ENCODE peak calls at places on chromosome 4, in six cellular contexts. S is A549, R is HepG2, J is K562, Z is GM12878, W is endothelial cell of umbilical vein. E is an unnamed sample.

GRCh38 chr4:96093057-96093456 is 253.2 kb downstream of the PDHA2 start:
- DNase-seq in S (no peak), R (no peak), J (no peak), Z (no peak), W (no peak), E (no peak)

GRCh38 chr4:10115657-10116624 is 658 bp downstream of the WDR1 start:
- DNase-seq in S (peak; percentile 62), R (peak; percentile 58), J (peak; percentile 83), Z (peak; percentile 23), W (no peak), E (peak; percentile 69)

GRCh38 chr4:128528793-128529553 is 241.4 kb upstream of the PGRMC2 start:
- DNase-seq in S (peak; percentile 78), R (peak; percentile 58), J (no peak), Z (no peak), W (peak; percentile 88), E (no peak)

GRCh38 chr4:128371004-128371777 is 83.6 kb upstream of the PGRMC2 start:
- DNase-seq in S (no peak), R (no peak), J (no peak), Z (no peak), W (no peak), E (no peak)

GRCh38 chr4:176755624-176756023 is 37.1 kb downstream of the VEGFC start:
- DNase-seq in S (no peak), R (no peak), J (no peak), Z (no peak), W (no peak), E (no peak)

GRCh38 chr4:149999485-150000074 is 78.7 kb upstream of the DCLK2 start:
- DNase-seq in S (peak; percentile 36), R (peak; percentile 32), J (no peak), Z (no peak), W (peak; percentile 70), E (peak; percentile 52)

GRCh38 chr4:42412251-42412650 is 15.0 kb downstream of the SHISA3 start:
- DNase-seq in S (no peak), R (no peak), J (no peak), Z (no peak), W (peak; percentile 89), E (no peak)

GRCh38 chr4:3829954-3830773 is 64.0 kb downstream of the ADRA2C start:
- DNase-seq in S (no peak), R (peak; percentile 79), J (no peak), Z (no peak), W (no peak), E (no peak)

GRCh38 chr4:167233523-167234387 is 539 bp downstream of the SPOCK3 start:
- DNase-seq in S (no peak), R (no peak), J (no peak), Z (no peak), W (peak; percentile 23), E (no peak)

GRCh38 chr4:168765726-168766125 is 244.3 kb downstream of the CBR4 start:
- DNase-seq in S (no peak), R (no peak), J (no peak), Z (no peak), W (peak; percentile 42), E (no peak)

GRCh38 chr4:13705521-13706035 is 78.1 kb upstream of the BOD1L1 start:
- DNase-seq in S (no peak), R (no peak), J (no peak), Z (no peak), W (peak; percentile 1), E (no peak)

GRCh38 chr4:153651961-153652784 is 31.9 kb upstream of the TLR2 start:
- DNase-seq in S (no peak), R (no peak), J (no peak), Z (no peak), W (no peak), E (peak; percentile 72)

GRCh38 chr4:53840643-53841042 is 223.8 kb downstream of the CHIC2 start:
- DNase-seq in S (peak; percentile 1), R (no peak), J (no peak), Z (no peak), W (no peak), E (no peak)

GRCh38 chr4:159212675-159213297 is 109.9 kb downstream of the RAPGEF2 start:
- DNase-seq in S (no peak), R (no peak), J (no peak), Z (no peak), W (no peak), E (no peak)

GRCh38 chr4:25861951-25862410 is 807 bp downstream of the SEL1L3 start:
- DNase-seq in S (peak; percentile 16), R (no peak), J (no peak), Z (no peak), W (no peak), E (peak; percentile 74)

GRCh38 chr4:185740471-185740873 is 71.5 kb downstream of the SORBS2 start:
- DNase-seq in S (no peak), R (no peak), J (no peak), Z (no peak), W (no peak), E (no peak)

GRCh38 chr4:130233377-130234047 is 1137.6 kb downstream of the C4orf33 start:
- DNase-seq in S (no peak), R (no peak), J (no peak), Z (peak; percentile 35), W (no peak), E (peak; percentile 22)

GRCh38 chr4:184649971-184650855 is 675 bp downstream of the PRIMPOL start:
- DNase-seq in S (no peak), R (peak; percentile 17), J (no peak), Z (no peak), W (peak; percentile 71), E (peak; percentile 57)

GRCh38 chr4:185305979-185306442 is 89.7 kb downstream of the LRP2BP start:
- DNase-seq in S (no peak), R (no peak), J (no peak), Z (no peak), W (peak; percentile 27), E (no peak)

GRCh38 chr4:69881173-69881773 is 21.3 kb upstream of the SULT1E1 start:
- DNase-seq in S (peak; percentile 7), R (peak; percentile 66), J (peak; percentile 15), Z (no peak), W (peak; percentile 61), E (peak; percentile 47)

GRCh38 chr4:38759077-38759789 is 23.6 kb downstream of the TLR10 start:
- DNase-seq in S (peak; percentile 15), R (peak; percentile 39), J (peak; percentile 62), Z (peak; percentile 77), W (peak; percentile 64), E (peak; percentile 84)

GRCh38 chr4:133921280-133922195 is 280.1 kb downstream of the PABPC4L start:
- DNase-seq in S (no peak), R (no peak), J (no peak), Z (no peak), W (peak; percentile 4), E (no peak)

GRCh38 chr4:145177511-145177905 is 2.9 kb downstream of the OTUD4 start:
- DNase-seq in S (no peak), R (no peak), J (no peak), Z (no peak), W (no peak), E (peak; percentile 44)

GRCh38 chr4:28966982-28967381 is 1753.2 kb upstream of the PCDH7 start:
- DNase-seq in S (no peak), R (no peak), J (no peak), Z (no peak), W (no peak), E (no peak)

GRCh38 chr4:15562114-15562513 is 92.4 kb downstream of the CC2D2A start:
- DNase-seq in S (no peak), R (no peak), J (no peak), Z (no peak), W (no peak), E (no peak)

GRCh38 chr4:182306792-182307507 is 63.7 kb downstream of the TENM3 start:
- DNase-seq in S (no peak), R (no peak), J (no peak), Z (no peak), W (no peak), E (peak; percentile 6)

GRCh38 chr4:185817403-185817818 is 5.4 kb upstream of the SORBS2 start:
- DNase-seq in S (no peak), R (peak; percentile 45), J (no peak), Z (no peak), W (no peak), E (no peak)

DNA sequence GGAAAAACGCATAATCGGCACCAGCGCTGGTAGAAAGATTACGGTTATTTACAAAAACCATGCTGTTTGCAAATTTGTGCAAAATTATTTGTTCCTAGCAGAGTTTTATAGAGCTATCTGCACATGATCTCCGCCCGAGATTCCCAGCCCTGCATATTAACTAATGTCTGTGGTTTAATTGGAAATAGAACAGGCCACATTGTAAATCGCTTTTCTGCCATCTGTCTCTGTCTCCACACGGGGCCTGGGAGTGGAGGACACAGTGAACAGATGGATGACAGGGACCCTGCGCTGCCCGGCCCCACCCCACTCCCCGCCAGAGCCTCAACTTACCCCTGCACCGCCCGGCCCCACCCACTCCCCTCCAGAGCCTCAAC is 126.9 kb downstream of the FAM53A start:
- DNase-seq in S (no peak), R (no peak), J (no peak), Z (no peak), W (no peak), E (no peak)
- TF ChIP-seq MYC in S (no peak), R (no peak), J (no peak), Z (no peak), W (no peak), E (no peak)

DNA sequence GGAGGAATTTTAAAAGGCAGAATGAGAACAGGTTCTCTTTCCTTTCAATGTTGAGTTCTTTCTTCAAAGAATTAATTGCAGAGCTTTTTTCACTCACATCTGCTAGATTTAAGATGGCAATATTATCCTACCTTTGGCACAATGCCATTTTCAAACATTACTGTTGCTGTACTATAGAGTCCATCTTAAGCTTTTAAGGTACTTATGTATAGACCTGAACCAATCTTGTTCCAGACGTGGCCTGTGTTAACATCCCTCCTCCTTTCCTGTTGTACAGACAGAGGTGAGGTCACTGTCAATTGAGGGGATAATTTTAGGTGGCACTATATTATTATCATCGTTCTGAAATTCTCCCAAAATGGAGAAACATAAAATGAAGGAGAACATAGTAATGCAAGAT is 53.0 kb upstream of the MYOZ2 start:
- DNase-seq in S (no peak), R (no peak), J (no peak), Z (no peak), W (no peak), E (no peak)
- TF ChIP-seq MYC in S (no peak), R (no peak), J (no peak), Z (no peak), W (no peak), E (no peak)

GRCh38 chr4:164989464-164989863 is 12.0 kb upstream of the TRIM61 start:
- DNase-seq in S (no peak), R (no peak), J (no peak), Z (no peak), W (no peak), E (no peak)
- TF ChIP-seq MYC in S (no peak), R (no peak), J (no peak), Z (no peak), W (no peak), E (no peak)

GRCh38 chr4:7909463-7909862 is 30.2 kb downstream of the AFAP1 start:
- DNase-seq in S (no peak), R (peak; percentile 69), J (no peak), Z (no peak), W (no peak), E (no peak)

GRCh38 chr4:7911044-7911578 is 28.6 kb downstream of the AFAP1 start:
- DNase-seq in S (no peak), R (no peak), J (no peak), Z (no peak), W (no peak), E (no peak)

GRCh38 chr4:7910721-7911015 is 29.0 kb downstream of the AFAP1 start:
- DNase-seq in S (no peak), R (no peak), J (no peak), Z (no peak), W (no peak), E (no peak)

GRCh38 chr4:7908668-7909067 is 31.0 kb downstream of the AFAP1 start:
- DNase-seq in S (no peak), R (no peak), J (no peak), Z (no peak), W (no peak), E (no peak)

GRCh38 chr4:7909966-7910720 is 29.5 kb downstream of the AFAP1 start:
- DNase-seq in S (no peak), R (no peak), J (no peak), Z (no peak), W (no peak), E (no peak)
- TF ChIP-seq MYC in S (no peak), R (no peak), J (no peak), Z (no peak), W (no peak), E (no peak)

E was measured in NB4.